ENCODE peak calls at places on chromosomes 16 and 17, in nine cellular contexts. J is memory B cell, R is T-cell, Z is NCI-H1105, W is iris pigment epithelial cell, T is caudate nucleus, Q is heart right ventricle, K is GM03348, X is fibroblast of the conjunctiva. F is an unnamed sample.

GRCh38 chr16:88633684-88634140 is 4.7 kb upstream of the IL17C start:
- DNase-seq in J (peak; percentile 50), X (peak; percentile 10), Q (peak; percentile 22), W (peak; percentile 42), R (peak; percentile 61), K (peak; percentile 36), Z (no peak), T (no peak), F (peak; percentile 69)

GRCh38 chr17:70091681-70092080 is 16.7 kb downstream of the KCNJ16 start:
- DNase-seq in K (no peak), Q (no peak), T (no peak), W (no peak), J (no peak), X (no peak), Z (no peak), R (no peak), F (no peak)

GRCh38 chr17:39699818-39700147 is at the start of gene ERBB2:
- DNase-seq in J (no peak), R (no peak), T (peak; percentile 59), W (peak; percentile 85), X (peak; percentile 55), Q (peak; percentile 61), Z (no peak), K (peak; percentile 92), F (peak; percentile 87)

GRCh38 chr16:9534759-9535158 is 443.3 kb downstream of the HAPSTR1 start:
- DNase-seq in T (no peak), Z (no peak), K (no peak), Q (no peak), R (no peak), X (no peak), J (no peak), W (no peak), F (no peak)

GRCh38 chr16:424623-425081 is 797 bp upstream of the RAB11FIP3 start:
- DNase-seq in R (no peak), K (peak; percentile 33), T (no peak), W (no peak), Q (peak; percentile 61), X (no peak), J (no peak), Z (no peak), F (no peak)

GRCh38 chr17:68182940-68183551 is 64.8 kb upstream of the AMZ2 start:
- DNase-seq in K (no peak), T (no peak), R (peak; percentile 56), Q (no peak), Z (no peak), J (peak; percentile 44), W (no peak), X (no peak), F (no peak)

GRCh38 chr17:66727634-66728570 is 107.0 kb upstream of the CACNG5 start:
- DNase-seq in K (peak; percentile 79), W (peak; percentile 63), Z (peak; percentile 73), Q (peak; percentile 40), X (peak; percentile 23), R (peak; percentile 20), J (no peak), T (peak; percentile 68), F (peak; percentile 69)

GRCh38 chr17:60613325-60613724 is 13.3 kb downstream of the PPM1D start:
- DNase-seq in T (no peak), R (no peak), Z (no peak), J (no peak), W (no peak), Q (no peak), X (no peak), K (no peak), F (no peak)

GRCh38 chr17:44757918-44758413 is 822 bp upstream of the ADAM11 start:
- DNase-seq in Q (no peak), X (no peak), R (no peak), J (no peak), T (no peak), K (no peak), W (no peak), Z (no peak), F (no peak)

GRCh38 chr16:57003439-57004386 is 14.4 kb downstream of the NLRC5 start:
- DNase-seq in X (no peak), Q (no peak), W (no peak), Z (no peak), T (no peak), R (no peak), K (no peak), J (no peak), F (no peak)

F was measured in Caco-2.